ENCODE peak calls at places on chromosomes 7 and 10, in eight cellular contexts. N is transverse colon, M is MM.1S, R is upper lobe of right lung, L is heart left ventricle, Y is heart right ventricle, D is cardiac fibroblast, E is HFF-Myc. X is an unnamed sample.

GRCh38 chr7:83166-83840 is 109.1 kb upstream of the FAM20C start:
- DNase-seq in E (no peak), L (no peak), M (no peak), R (peak), D (no peak), Y (no peak), N (no peak), X (no peak)

GRCh38 chr7:45647426-45647825 is 73.3 kb downstream of the ADCY1 start:
- DNase-seq in M (no peak), N (no peak), Y (no peak), D (no peak), E (no peak), L (peak), R (no peak), X (no peak)

GRCh38 chr10:76251773-76252617 is 820.6 kb downstream of the LRMDA start:
- DNase-seq in L (no peak), N (peak), E (peak), Y (no peak), R (peak), D (no peak), M (no peak), X (peak)

GRCh38 chr7:28674359-28674782 is 262.1 kb downstream of the CREB5 start:
- DNase-seq in L (no peak), D (no peak), N (no peak), M (no peak), E (no peak), Y (no peak), R (no peak), X (no peak)

GRCh38 chr7:36535866-36536664 is 146.4 kb downstream of the ANLN start:
- DNase-seq in D (no peak), L (no peak), N (no peak), R (no peak), Y (no peak), M (no peak), E (no peak), X (no peak)

GRCh38 chr10:119535310-119535709 is 7.2 kb downstream of the RGS10 start:
- DNase-seq in M (no peak), D (no peak), Y (no peak), R (no peak), L (no peak), E (no peak), N (no peak), X (peak)

GRCh38 chr10:112953760-112954159 is 3.7 kb downstream of the TCF7L2 start:
- DNase-seq in D (peak), L (no peak), E (no peak), R (no peak), N (no peak), Y (no peak), M (no peak), X (peak)

GRCh38 chr10:89744021-89744420 is 42.6 kb downstream of the KIF20B start:
- DNase-seq in Y (no peak), R (no peak), D (peak), E (peak), N (no peak), M (no peak), L (no peak), X (peak)

GRCh38 chr10:18418579-18419210 is 232.7 kb downstream of the NSUN6 start:
- DNase-seq in L (no peak), E (no peak), D (peak), M (no peak), R (no peak), N (no peak), Y (no peak), X (no peak)

GRCh38 chr7:113076703-113077102 is 9.9 kb downstream of the GPR85 start:
- DNase-seq in M (no peak), E (no peak), N (no peak), Y (no peak), R (no peak), L (no peak), D (peak), X (no peak)

GRCh38 chr10:36148207-36148606 is 506.1 kb upstream of the FZD8 start:
- DNase-seq in E (no peak), R (no peak), N (no peak), D (peak), L (no peak), M (no peak), Y (no peak), X (peak)

GRCh38 chr10:85642082-85642420 is 724.5 kb downstream of the GRID1 start:
- DNase-seq in L (no peak), R (no peak), D (peak), N (no peak), E (no peak), Y (no peak), M (no peak), X (no peak)

GRCh38 chr10:3468919-3469638 is 296.5 kb upstream of the PITRM1 start:
- DNase-seq in E (peak), M (peak), D (peak), N (peak), R (peak), L (peak), Y (peak), X (peak)

GRCh38 chr10:33306756-33307519 is 27.5 kb downstream of the NRP1 start:
- DNase-seq in D (peak), N (no peak), L (no peak), M (no peak), Y (no peak), R (no peak), E (no peak), X (peak)

GRCh38 chr7:84914598-84914997 is 272.3 kb downstream of the SEMA3D start:
- DNase-seq in Y (no peak), N (no peak), L (no peak), R (no peak), D (no peak), M (peak), E (no peak), X (no peak)

GRCh38 chr10:62613429-62613828 is 191.1 kb upstream of the ADO start:
- DNase-seq in L (no peak), Y (no peak), R (no peak), M (no peak), E (no peak), N (no peak), D (peak), X (peak)

GRCh38 chr7:122140918-122141317 is 3.1 kb downstream of the AASS start:
- DNase-seq in E (no peak), M (no peak), R (no peak), Y (no peak), D (peak), L (no peak), N (no peak), X (peak)

GRCh38 chr7:120973849-120974248 is 14.7 kb upstream of the CPED1 start:
- DNase-seq in D (no peak), R (no peak), E (no peak), N (no peak), Y (no peak), M (no peak), L (no peak), X (no peak)

GRCh38 chr7:69177326-69177897 is 420.9 kb upstream of the AUTS2 start:
- DNase-seq in E (no peak), D (no peak), Y (no peak), N (peak), R (no peak), L (peak), M (no peak), X (peak)

GRCh38 chr10:78644550-78644949 is 424.2 kb upstream of the ZMIZ1 start:
- DNase-seq in R (no peak), D (no peak), M (no peak), L (no peak), N (no peak), E (no peak), Y (no peak), X (no peak)

GRCh38 chr10:2980791-2981360 is 86.5 kb upstream of the PFKP start:
- DNase-seq in D (peak), E (no peak), R (no peak), M (no peak), L (no peak), Y (no peak), N (no peak), X (peak)

GRCh38 chr10:121624778-121625330 is 26.6 kb upstream of the FGFR2 start:
- DNase-seq in Y (no peak), L (no peak), R (peak), M (no peak), E (no peak), N (no peak), D (no peak), X (no peak)

DNA sequence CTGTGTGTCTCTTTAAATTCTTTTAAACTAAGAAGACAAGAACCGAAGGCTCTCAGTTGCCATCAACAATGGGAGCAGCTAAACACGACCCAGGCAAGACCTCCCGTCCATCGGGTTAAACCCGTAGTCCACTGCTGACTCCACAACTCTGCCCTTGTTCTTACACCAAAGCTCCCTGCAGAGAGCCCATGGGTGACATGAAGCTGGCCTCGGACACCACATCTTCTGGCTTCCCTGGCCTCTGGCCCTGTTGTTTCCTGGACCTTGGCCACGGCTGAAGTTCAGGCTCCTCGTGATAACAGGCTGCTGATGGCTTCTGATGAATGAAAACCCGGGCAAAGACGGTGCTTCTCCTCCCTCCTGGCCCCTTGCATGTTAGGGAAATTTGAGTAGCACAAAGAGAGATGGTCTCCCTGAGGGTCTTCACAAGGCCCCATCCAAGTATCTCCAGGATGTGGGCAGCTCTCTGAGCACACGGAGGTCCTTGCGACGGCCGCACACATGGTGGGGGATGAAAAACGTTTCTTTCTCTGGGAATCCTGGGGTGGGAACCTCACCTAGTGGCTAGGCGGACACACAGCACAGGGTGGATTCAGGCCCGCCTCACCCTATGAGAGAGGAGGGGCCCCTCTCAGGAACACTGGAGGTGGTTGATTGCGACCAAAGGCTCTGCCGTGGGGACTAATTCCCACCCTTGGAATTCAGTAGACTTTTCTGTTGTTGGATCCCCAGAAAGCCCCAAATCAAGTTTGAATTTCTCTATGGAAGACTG is 271.1 kb downstream of the ADARB2 start:
- DNase-seq in N (no peak), M (no peak), D (no peak), R (no peak), Y (peak), L (no peak), E (no peak), X (no peak)
- H3K4me3 ChIP-seq in N (no peak), M (peak), D (no peak), R (no peak), Y (no peak), L (no peak), E (no peak), X (no peak)

GRCh38 chr7:66522518-66522917 is 106.2 kb upstream of the KCTD7 start:
- DNase-seq in E (no peak), R (no peak), M (no peak), Y (no peak), N (no peak), D (no peak), L (no peak), X (no peak)
- TF ChIP-seq CTCF in E (peak), R (peak), M (no peak), Y (peak), N (no peak), D (peak), L (peak), X (peak)

DNA sequence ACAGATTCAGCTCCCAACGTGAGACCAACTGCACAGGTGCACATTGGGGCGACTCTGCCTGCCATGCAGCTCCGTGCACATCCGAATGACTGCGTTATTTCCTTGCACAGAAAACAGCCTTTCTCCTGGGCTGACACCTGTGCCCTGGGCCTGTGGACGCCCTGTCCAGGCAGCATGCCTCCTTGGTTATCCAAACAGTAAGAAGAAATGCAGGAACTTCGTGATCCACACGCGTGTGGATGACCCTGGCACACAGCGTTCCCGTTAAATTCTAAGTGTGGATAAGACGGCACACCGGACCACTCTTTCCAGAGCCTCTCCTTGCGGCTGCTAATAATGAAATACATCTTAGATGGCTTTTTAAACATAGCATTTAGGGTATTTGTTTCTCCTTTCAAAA is 39.6 kb downstream of the NKX6-2 start:
- DNase-seq in D (no peak), R (no peak), M (no peak), Y (no peak), E (no peak), N (no peak), L (no peak), X (no peak)
- H3K4me3 ChIP-seq in D (no peak), R (no peak), M (no peak), Y (no peak), E (no peak), N (no peak), L (no peak), X (no peak)

DNA sequence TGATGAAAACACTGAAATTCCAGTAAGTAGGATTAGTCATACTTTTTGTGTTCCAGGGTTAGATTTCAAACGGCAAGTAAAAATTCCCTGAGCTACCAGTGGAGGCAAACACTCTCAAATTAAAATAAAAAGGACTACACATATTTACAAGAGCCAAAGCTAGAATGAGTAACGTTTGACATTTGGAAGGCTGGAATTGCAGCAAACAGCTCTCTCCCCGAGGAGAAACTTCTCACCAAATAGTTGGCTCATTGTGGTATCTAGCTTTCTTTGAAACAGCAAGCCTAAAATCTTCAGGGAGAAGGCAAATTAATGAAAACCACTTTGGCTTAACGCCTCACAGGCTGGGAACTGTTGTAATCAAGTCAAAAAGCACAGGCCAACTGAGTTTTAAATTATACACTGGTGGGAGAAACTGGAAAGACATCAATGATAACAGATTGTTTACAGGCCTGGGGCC is 288.3 kb downstream of the SNX13 start:
- DNase-seq in E (peak), R (no peak), M (no peak), D (peak), Y (no peak), N (no peak), L (peak), X (peak)
- TF ChIP-seq CTCF in E (no peak), R (peak), M (no peak), D (peak), Y (peak), N (no peak), L (peak), X (peak)

DNA sequence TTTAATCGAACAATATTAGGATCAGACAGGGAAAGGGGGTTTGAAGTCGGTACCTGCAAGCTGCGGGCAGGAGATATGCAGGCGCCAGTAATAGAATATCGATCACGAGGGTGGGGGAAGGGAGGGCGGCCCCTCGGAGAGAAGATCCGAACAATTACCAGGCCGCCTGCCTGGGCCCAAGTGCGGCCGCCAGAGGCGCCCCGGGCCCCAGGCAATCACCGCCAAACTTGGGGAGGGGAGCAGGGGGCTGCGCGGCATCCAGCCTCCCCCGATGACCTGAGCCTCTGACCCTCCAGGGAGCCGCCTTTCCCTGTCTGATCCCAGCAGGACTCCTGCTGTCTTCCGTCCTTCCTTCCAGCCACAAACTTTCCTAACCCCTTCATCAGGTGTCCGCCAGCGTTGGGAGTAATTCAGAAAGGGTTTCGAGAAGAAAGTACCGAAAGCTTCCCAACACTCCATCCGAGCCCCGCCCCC is 1.1 kb downstream of the NKX1-2 start:
- DNase-seq in L (no peak), N (no peak), Y (no peak), E (no peak), D (no peak), R (no peak), M (no peak), X (no peak)
- H3K4me3 ChIP-seq in L (no peak), N (no peak), Y (no peak), E (no peak), D (no peak), R (no peak), M (peak), X (no peak)

GRCh38 chr10:17289763-17290162 is 61.7 kb downstream of the VIM start:
- DNase-seq in N (no peak), D (no peak), L (no peak), R (no peak), M (no peak), Y (no peak), E (no peak), X (no peak)

GRCh38 chr10:17287151-17287550 is 59.1 kb downstream of the VIM start:
- DNase-seq in E (no peak), N (no peak), Y (no peak), L (no peak), M (no peak), D (no peak), R (no peak), X (no peak)

GRCh38 chr10:17286562-17287089 is 58.6 kb downstream of the VIM start:
- DNase-seq in R (no peak), Y (no peak), M (no peak), L (no peak), D (no peak), N (no peak), E (no peak), X (no peak)

GRCh38 chr10:17292375-17292774 is 64.3 kb downstream of the VIM start:
- DNase-seq in R (no peak), N (no peak), E (no peak), L (no peak), M (no peak), D (no peak), Y (no peak), X (no peak)

DNA sequence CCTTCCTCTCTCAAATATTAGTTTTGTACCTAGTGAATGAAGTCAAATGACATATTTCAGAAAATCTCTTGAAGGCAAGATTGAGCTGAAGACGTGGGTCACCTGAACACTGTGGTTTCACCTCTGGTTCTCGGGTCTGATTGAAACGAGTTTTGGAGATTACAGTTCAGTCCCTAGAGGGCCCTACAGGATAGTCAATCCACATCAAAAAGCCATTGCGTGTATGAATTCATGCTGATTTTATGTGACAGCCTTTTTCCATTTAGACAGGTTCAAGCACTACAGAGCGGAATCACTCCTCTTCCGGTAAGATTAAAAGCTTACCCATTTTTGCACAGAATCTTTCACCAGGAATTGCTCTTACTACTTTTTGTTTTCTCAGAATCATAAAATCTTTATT is 62.2 kb downstream of the VIM start:
- DNase-seq in E (no peak), L (no peak), N (no peak), M (no peak), D (peak), Y (no peak), R (no peak), X (peak)
- TF ChIP-seq CTCF in E (peak), L (no peak), N (peak), M (no peak), D (no peak), Y (no peak), R (peak), X (peak)

GRCh38 chr7:2639151-2639993 is 7.6 kb downstream of the TTYH3 start:
- DNase-seq in E (no peak), Y (peak), M (no peak), D (no peak), N (no peak), L (no peak), R (no peak), X (no peak)

GRCh38 chr7:2640858-2641257 is 9.1 kb downstream of the TTYH3 start:
- DNase-seq in Y (no peak), R (no peak), M (no peak), E (no peak), L (no peak), D (no peak), N (no peak), X (no peak)

GRCh38 chr7:2639994-2640830 is 8.4 kb downstream of the TTYH3 start:
- DNase-seq in M (no peak), E (no peak), R (no peak), Y (no peak), D (no peak), L (no peak), N (no peak), X (no peak)

GRCh38 chr7:2643386-2644229 is 11.8 kb downstream of the TTYH3 start:
- DNase-seq in Y (no peak), D (no peak), R (no peak), N (no peak), L (no peak), E (no peak), M (peak), X (no peak)

DNA sequence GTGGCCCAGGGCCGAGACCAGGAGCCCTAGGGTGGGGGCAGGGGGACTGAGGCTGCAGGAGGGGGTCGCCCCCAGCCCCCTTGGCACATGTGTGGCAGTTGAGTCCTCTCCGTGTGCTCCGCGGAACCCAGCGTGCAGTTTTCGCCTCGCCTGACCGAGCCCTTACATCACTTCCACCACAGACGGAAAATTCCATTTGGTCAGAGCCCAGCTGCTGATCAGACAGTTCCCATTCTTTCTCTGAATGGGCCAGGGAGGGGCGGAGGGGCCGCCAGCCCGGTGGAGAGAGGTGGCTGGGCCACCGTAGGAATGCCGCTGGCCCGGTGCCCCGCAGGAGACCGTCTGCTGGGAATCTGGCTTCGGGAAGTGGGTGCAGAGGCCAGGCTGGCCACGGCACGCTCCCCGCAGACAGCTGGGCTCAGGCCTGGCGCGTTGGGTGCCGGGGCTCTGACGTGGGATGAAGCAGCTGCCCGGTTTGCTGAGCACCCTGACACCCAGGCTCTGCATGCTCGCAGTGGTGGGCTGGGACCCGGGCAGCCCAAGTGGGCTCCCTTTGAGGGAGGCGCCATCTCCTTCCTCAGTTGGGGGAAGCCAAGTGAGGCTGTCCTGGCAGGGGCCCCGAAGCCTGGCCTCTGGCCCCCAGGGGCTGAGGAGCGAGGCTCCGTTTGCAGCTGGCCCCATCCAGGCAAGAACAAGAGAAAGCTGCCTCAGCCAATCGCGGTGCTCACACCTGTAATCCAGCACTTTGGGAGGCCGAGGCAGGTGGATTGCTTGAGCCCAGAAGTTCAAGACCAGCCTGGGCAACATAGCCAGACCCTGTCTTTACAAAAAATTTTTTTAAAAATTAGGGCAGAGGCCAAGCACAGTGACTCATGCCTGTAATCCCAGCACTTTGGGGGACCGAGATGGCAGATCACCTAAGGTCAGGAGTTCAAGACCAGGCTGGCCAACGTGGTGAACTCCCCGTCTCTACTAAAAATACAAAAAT is 9.9 kb downstream of the TTYH3 start:
- DNase-seq in Y (peak), M (no peak), N (peak), D (peak), E (peak), L (peak), R (peak), X (peak)
- H3K4me3 ChIP-seq in Y (peak), M (no peak), N (no peak), D (peak), E (peak), L (peak), R (peak), X (no peak)